ENCODE peak calls at places on chromosomes 7 and 10, in seven cellular contexts. X, H, I, T, R, F and S are unnamed samples.

GRCh38 chr10:13823046-13823711 is 236.4 kb downstream of the PRPF18 start:
- DNase-seq in R (no peak), I (no peak), X (no peak), F (no peak), T (no peak), H (no peak), S (no peak)

GRCh38 chr10:125816548-125816947 is 6.5 kb downstream of the UROS start:
- DNase-seq in F (no peak), T (no peak), H (no peak), R (no peak), X (no peak), I (no peak), S (no peak)

GRCh38 chr10:70889291-70889690 is 926 bp upstream of the PCBD1 start:
- DNase-seq in R (no peak), F (no peak), I (no peak), H (no peak), T (no peak), X (no peak), S (no peak)

GRCh38 chr7:133919810-133920209 is 207.3 kb upstream of the LRGUK start:
- DNase-seq in X (no peak), H (no peak), R (no peak), F (no peak), T (no peak), I (peak), S (no peak)

GRCh38 chr7:125926621-125927020 is 997.0 kb upstream of the POT1 start:
- DNase-seq in I (no peak), T (no peak), H (no peak), R (no peak), X (no peak), F (no peak), S (no peak)

GRCh38 chr10:71868192-71868697 is 17.2 kb upstream of the PSAP start:
- DNase-seq in R (peak), H (peak), T (no peak), I (peak), X (no peak), F (no peak), S (peak)

GRCh38 chr10:22087365-22087738 is 83.8 kb upstream of the DNAJC1 start:
- DNase-seq in T (no peak), X (no peak), F (no peak), R (no peak), H (no peak), I (no peak), S (no peak)

GRCh38 chr10:93071674-93072224 is 1.9 kb upstream of the CYP26A1 start:
- DNase-seq in T (no peak), F (no peak), R (no peak), I (no peak), X (peak), H (no peak), S (no peak)

GRCh38 chr7:27663989-27664331 is 1.3 kb upstream of the HIBADH start:
- DNase-seq in T (no peak), F (no peak), X (no peak), H (no peak), R (no peak), I (no peak), S (no peak)

GRCh38 chr10:10160821-10161312 is 856.8 kb upstream of the CELF2 start:
- DNase-seq in R (no peak), X (no peak), T (no peak), H (no peak), F (no peak), I (no peak), S (no peak)

GRCh38 chr10:10164845-10165244 is 852.8 kb upstream of the CELF2 start:
- DNase-seq in F (no peak), I (no peak), R (no peak), H (no peak), T (no peak), X (no peak), S (no peak)

GRCh38 chr10:10165415-10165814 is 852.3 kb upstream of the CELF2 start:
- DNase-seq in R (no peak), H (no peak), F (no peak), T (no peak), X (no peak), I (no peak), S (no peak)
- TF ChIP-seq CTCF in R (no peak), H (no peak), F (no peak), T (no peak), X (no peak), I (no peak), S (no peak)

DNA sequence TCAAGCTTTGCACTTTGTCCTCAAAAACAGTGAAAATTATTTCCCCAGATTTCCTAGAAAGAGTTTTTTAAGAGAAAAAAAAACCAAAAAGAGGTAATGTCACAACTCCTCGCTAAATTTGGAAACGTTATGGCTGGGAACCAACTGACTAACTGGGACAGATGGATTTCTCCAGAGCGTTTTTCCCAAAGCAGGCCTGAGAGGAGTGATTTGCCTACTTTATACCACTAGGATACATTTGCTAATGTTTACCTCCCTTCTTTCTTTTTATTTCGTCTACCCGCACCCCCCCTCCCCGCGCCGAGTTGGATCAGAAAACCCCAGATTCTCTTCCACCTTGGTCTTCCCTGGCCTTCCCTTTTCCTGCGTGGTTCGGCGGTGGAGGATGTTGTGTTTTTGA is 7.2 kb downstream of the CPA2 start:
- DNase-seq in F (no peak), T (peak), I (peak), H (no peak), X (no peak), R (no peak), S (no peak)
- TF ChIP-seq CTCF in F (no peak), T (no peak), I (no peak), H (no peak), X (peak), R (no peak), S (no peak)

GRCh38 chr10:119341236-119342016 is 134.1 kb downstream of the GRK5 start:
- DNase-seq in R (peak), H (no peak), F (peak), X (no peak), I (peak), T (peak), S (peak)
- TF ChIP-seq CTCF in R (no peak), H (no peak), F (no peak), X (no peak), I (no peak), T (no peak), S (no peak)

GRCh38 chr10:62617702-62618451 is 186.6 kb upstream of the ADO start:
- DNase-seq in R (no peak), T (no peak), F (no peak), I (no peak), X (no peak), H (no peak), S (no peak)

GRCh38 chr10:62619409-62619730 is 185.2 kb upstream of the ADO start:
- DNase-seq in F (no peak), H (no peak), T (no peak), R (no peak), I (peak), X (no peak), S (no peak)

GRCh38 chr10:62623223-62623622 is 181.3 kb upstream of the ADO start:
- DNase-seq in T (no peak), H (no peak), X (no peak), I (no peak), F (no peak), R (no peak), S (no peak)

GRCh38 chr10:62618576-62619408 is 185.7 kb upstream of the ADO start:
- DNase-seq in T (no peak), R (no peak), F (no peak), I (peak), H (peak), X (no peak), S (no peak)

DNA sequence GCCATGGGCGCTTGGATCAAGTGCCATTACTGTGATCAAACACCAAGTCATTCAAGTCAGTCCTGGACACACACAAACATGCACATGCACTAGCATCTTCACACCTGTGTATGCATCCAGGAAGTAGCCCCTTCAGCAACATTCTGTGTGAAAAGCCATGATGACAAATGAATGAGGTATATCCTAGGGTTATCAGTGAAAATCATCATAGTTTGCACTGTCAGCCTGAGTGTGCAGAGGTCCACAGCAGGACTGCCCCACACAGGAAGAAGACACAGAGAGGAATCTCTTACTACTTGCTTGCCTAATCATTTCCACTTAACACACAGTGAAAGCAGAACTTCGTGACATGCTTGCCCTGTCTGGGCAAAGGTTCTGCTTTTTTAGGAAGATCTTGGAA is 184.0 kb upstream of the ADO start:
- DNase-seq in F (no peak), I (no peak), X (no peak), R (no peak), T (no peak), H (no peak), S (no peak)
- TF ChIP-seq CTCF in F (no peak), I (no peak), X (no peak), R (no peak), T (no peak), H (no peak), S (no peak)

GRCh38 chr10:8158439-8159071 is 104.1 kb downstream of the GATA3 start:
- DNase-seq in H (no peak), T (no peak), R (no peak), I (no peak), X (no peak), F (no peak), S (no peak)
- TF ChIP-seq CTCF in H (no peak), T (no peak), R (no peak), I (no peak), X (no peak), F (no peak), S (no peak)

GRCh38 chr7:87561702-87562101 is 39.0 kb downstream of the ABCB1 start:
- DNase-seq in T (no peak), I (no peak), F (no peak), R (no peak), X (no peak), H (no peak), S (no peak)

GRCh38 chr7:87566311-87566710 is 34.4 kb downstream of the ABCB1 start:
- DNase-seq in H (no peak), T (no peak), R (no peak), F (no peak), I (no peak), X (no peak), S (peak)

GRCh38 chr7:87565877-87566276 is 34.8 kb downstream of the ABCB1 start:
- DNase-seq in X (no peak), T (no peak), H (no peak), F (no peak), I (no peak), R (no peak), S (no peak)

GRCh38 chr7:87567052-87567451 is 33.6 kb downstream of the ABCB1 start:
- DNase-seq in I (no peak), T (no peak), H (no peak), X (no peak), F (no peak), R (no peak), S (peak)

DNA sequence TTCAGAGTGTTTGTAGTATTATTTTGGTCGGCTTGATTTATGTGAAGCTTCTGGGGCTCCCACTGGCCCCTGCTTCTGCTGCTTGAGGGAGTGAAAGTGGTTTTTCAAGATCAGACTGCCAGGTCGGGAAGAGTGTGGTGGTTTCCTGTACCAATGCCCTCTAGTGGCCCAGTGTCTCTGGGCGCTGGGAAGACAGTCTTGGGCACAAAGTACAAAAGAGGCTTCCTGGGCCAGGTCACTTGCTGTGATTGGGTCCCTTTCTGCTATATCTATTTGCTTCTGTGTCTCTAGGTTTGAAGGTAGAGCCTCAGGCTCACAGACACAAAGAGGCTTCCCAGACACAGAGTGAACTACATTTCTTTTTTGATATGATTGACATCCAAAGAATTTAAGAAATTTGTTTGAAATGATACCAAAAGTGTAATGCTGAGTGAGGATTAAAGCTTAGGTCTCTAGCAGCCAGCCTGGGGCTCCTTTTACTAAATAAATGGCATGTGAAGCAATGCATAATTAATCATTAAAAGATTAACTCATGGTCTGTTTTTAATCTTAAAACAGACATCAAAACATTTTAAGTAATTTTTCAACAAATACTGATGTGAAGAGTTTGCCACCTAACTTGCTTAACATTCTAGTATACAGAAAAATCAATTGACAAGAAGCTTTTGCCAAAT is 36.3 kb downstream of the ABCB1 start:
- DNase-seq in H (no peak), F (peak), T (no peak), R (peak), X (peak), I (no peak), S (no peak)
- TF ChIP-seq CTCF in H (no peak), F (peak), T (no peak), R (peak), X (peak), I (peak), S (peak)

GRCh38 chr7:72163266-72163665 is 248.9 kb downstream of the CALN1 start:
- DNase-seq in I (no peak), H (no peak), X (no peak), T (no peak), R (no peak), F (no peak), S (no peak)

GRCh38 chr7:72161534-72161933 is 250.6 kb downstream of the CALN1 start:
- DNase-seq in T (no peak), X (no peak), F (no peak), I (no peak), R (no peak), H (no peak), S (no peak)
- TF ChIP-seq CTCF in T (no peak), X (peak), F (no peak), I (no peak), R (no peak), H (no peak), S (peak)

GRCh38 chr10:98263088-98263487 is 4.9 kb downstream of the LOXL4 start:
- DNase-seq in H (no peak), I (no peak), F (no peak), R (no peak), X (no peak), T (no peak), S (no peak)

GRCh38 chr10:98261436-98262277 is 6.3 kb downstream of the LOXL4 start:
- DNase-seq in X (no peak), I (no peak), H (no peak), R (no peak), T (no peak), F (no peak), S (no peak)

GRCh38 chr10:98260752-98261151 is 7.2 kb downstream of the LOXL4 start:
- DNase-seq in X (no peak), I (no peak), F (no peak), T (no peak), R (no peak), H (no peak), S (no peak)

GRCh38 chr10:98264378-98265065 is 3.5 kb downstream of the LOXL4 start:
- DNase-seq in X (no peak), R (no peak), T (no peak), H (no peak), I (no peak), F (no peak), S (no peak)

GRCh38 chr10:98262571-98262970 is 5.4 kb downstream of the LOXL4 start:
- DNase-seq in R (no peak), F (peak), T (no peak), X (no peak), H (peak), I (peak), S (no peak)
- TF ChIP-seq CTCF in R (peak), F (peak), T (no peak), X (peak), H (peak), I (peak), S (peak)

GRCh38 chr10:101467286-101467770 is 113.4 kb downstream of the BTRC start:
- DNase-seq in H (peak), F (peak), X (no peak), R (peak), T (peak), I (peak), S (peak)
- TF ChIP-seq CTCF in H (peak), F (peak), X (peak), R (peak), T (peak), I (peak), S (peak)

DNA sequence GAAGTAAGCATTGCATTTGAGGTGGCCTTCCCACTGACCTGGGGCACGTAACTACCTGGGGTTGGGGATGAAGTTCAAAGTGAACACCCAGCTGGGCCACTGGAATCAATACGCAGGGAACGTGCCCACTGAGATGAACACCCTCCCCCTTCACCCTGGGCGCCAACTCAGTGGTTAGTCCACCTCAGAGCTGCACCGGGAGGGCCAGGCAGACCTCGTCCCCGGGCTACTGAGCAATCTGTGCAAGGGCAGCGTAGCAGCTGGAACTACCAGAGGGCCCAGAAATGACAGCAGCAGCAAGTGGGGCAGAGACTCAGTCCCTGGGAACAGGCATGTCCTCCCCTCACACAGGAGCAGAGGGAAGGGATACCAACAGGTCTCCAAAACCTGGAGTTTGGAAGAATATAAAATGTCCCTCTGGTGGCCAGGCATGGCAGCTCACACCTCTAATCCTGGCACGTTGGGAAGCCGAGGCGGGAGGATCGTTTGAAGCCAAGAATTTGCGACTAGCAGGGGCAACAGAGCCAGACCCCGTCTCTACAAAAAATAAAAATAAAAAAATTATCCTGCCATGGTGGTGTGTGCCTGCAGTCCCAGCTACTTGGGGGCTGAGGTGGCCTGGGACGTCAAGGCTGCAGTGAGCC is 143.9 kb downstream of the SH3PXD2A start:
- DNase-seq in H (no peak), I (no peak), T (no peak), R (no peak), X (no peak), F (no peak), S (no peak)
- TF ChIP-seq CTCF in H (no peak), I (peak), T (no peak), R (no peak), X (peak), F (peak), S (peak)